ENCODE peak calls at places on chromosomes 7 and 10, in six cellular contexts. P, Z, R, E, J and C are unnamed samples.
A peak's percentile ranks its signal among the peaks of the same experiment; 100 is the strongest.

GRCh38 chr7:55504093-55504859 is 68.0 kb downstream of the VOPP1 start:
- DNase-seq in E (no peak), P (no peak), J (no peak), R (peak; percentile 51), Z (peak; percentile 39), C (no peak)

GRCh38 chr10:7872041-7872442 is 53.7 kb downstream of the TAF3 start:
- DNase-seq in E (peak; percentile 13), Z (peak; percentile 35), P (no peak), R (peak; percentile 27), J (peak; percentile 30), C (no peak)

GRCh38 chr10:122516733-122517132 is 43.8 kb upstream of the DMBT1 start:
- DNase-seq in E (no peak), P (no peak), Z (no peak), R (no peak), J (no peak), C (no peak)

GRCh38 chr7:6248581-6248980 is 23.8 kb downstream of the CYTH3 start:
- DNase-seq in J (peak; percentile 89), R (peak; percentile 78), P (no peak), E (no peak), Z (peak; percentile 79), C (no peak)

GRCh38 chr7:96321670-96322372 is at the start of gene SLC25A13:
- DNase-seq in P (peak; percentile 93), J (peak; percentile 90), R (peak; percentile 81), E (peak; percentile 94), Z (peak; percentile 86), C (peak; percentile 65)

GRCh38 chr7:30996261-30996660 is 32.5 kb downstream of the GHRHR start:
- DNase-seq in E (no peak), P (peak; percentile 62), J (no peak), R (no peak), Z (no peak), C (no peak)

GRCh38 chr10:70982443-70982842 is 94.1 kb upstream of the PCBD1 start:
- DNase-seq in P (no peak), E (peak; percentile 62), Z (no peak), R (no peak), J (peak; percentile 37), C (no peak)

GRCh38 chr10:79905322-79906314 is 43.3 kb downstream of the SFTPD start:
- DNase-seq in P (no peak), J (peak; percentile 34), Z (peak; percentile 12), R (peak; percentile 14), E (no peak), C (no peak)

GRCh38 chr10:131963811-131964210 is 17.9 kb downstream of the BNIP3 start:
- DNase-seq in J (no peak), E (no peak), Z (no peak), P (no peak), R (no peak), C (no peak)

GRCh38 chr7:15977663-15978062 is 291.2 kb upstream of the MEOX2 start:
- DNase-seq in R (peak; percentile 0), P (no peak), J (peak; percentile 41), Z (peak; percentile 61), E (no peak), C (no peak)

GRCh38 chr7:43648725-43649406 is 66.0 kb downstream of the STK17A start:
- DNase-seq in R (peak; percentile 88), Z (peak; percentile 80), J (peak; percentile 72), P (no peak), E (peak; percentile 74), C (peak; percentile 65)

GRCh38 chr7:47373871-47374451 is 207.9 kb downstream of the TNS3 start:
- DNase-seq in J (no peak), R (no peak), E (no peak), Z (no peak), P (no peak), C (no peak)

GRCh38 chr7:97118306-97118917 is 914 bp downstream of the SDHAF3 start:
- DNase-seq in E (no peak), P (no peak), Z (peak; percentile 17), R (no peak), J (no peak), C (no peak)

GRCh38 chr10:87093461-87094372 is 926 bp downstream of the GLUD1 start:
- DNase-seq in J (peak; percentile 51), R (peak; percentile 53), E (peak; percentile 63), P (peak; percentile 64), Z (peak; percentile 43), C (no peak)

GRCh38 chr7:31114593-31115343 is 62.7 kb downstream of the ADCYAP1R1 start:
- DNase-seq in E (no peak), P (no peak), J (peak; percentile 34), Z (peak; percentile 62), R (peak; percentile 25), C (no peak)

GRCh38 chr7:79979437-79979836 is 155.2 kb upstream of the GNAI1 start:
- DNase-seq in R (no peak), E (no peak), J (peak; percentile 93), P (no peak), Z (peak; percentile 54), C (peak; percentile 52)

GRCh38 chr7:41316410-41316809 is 386.5 kb downstream of the INHBA start:
- DNase-seq in E (no peak), P (no peak), J (no peak), Z (no peak), R (no peak), C (no peak)

GRCh38 chr10:101557541-101557940 is 30.5 kb downstream of the POLL start:
- DNase-seq in E (no peak), R (no peak), P (no peak), J (no peak), Z (no peak), C (no peak)

GRCh38 chr10:47034511-47035051 is 123.4 kb downstream of the PTPN20 start:
- DNase-seq in E (no peak), P (no peak), J (no peak), Z (no peak), R (no peak), C (no peak)

GRCh38 chr10:75108684-75109458 is 2.6 kb upstream of the SAMD8 start:
- DNase-seq in R (no peak), J (no peak), P (peak; percentile 37), Z (peak; percentile 31), E (no peak), C (no peak)

GRCh38 chr7:66952343-66953043 is 31.5 kb downstream of the TMEM248 start:
- DNase-seq in E (no peak), Z (peak; percentile 66), J (peak; percentile 70), R (peak; percentile 66), P (no peak), C (no peak)

GRCh38 chr10:125212150-125212809 is 51.9 kb upstream of the CTBP2 start:
- DNase-seq in R (no peak), E (no peak), P (no peak), Z (no peak), J (no peak), C (no peak)

GRCh38 chr10:70586348-70586930 is 16.1 kb downstream of the PRF1 start:
- DNase-seq in R (no peak), Z (no peak), P (no peak), E (no peak), J (no peak), C (no peak)

GRCh38 chr10:46540412-46541016 is 15.9 kb downstream of the GPRIN2 start:
- DNase-seq in Z (no peak), J (no peak), P (no peak), R (no peak), E (no peak), C (no peak)

GRCh38 chr7:128804472-128804871 is 12.7 kb downstream of the CCDC136 start:
- DNase-seq in R (no peak), E (no peak), J (no peak), Z (no peak), P (no peak), C (no peak)

DNA sequence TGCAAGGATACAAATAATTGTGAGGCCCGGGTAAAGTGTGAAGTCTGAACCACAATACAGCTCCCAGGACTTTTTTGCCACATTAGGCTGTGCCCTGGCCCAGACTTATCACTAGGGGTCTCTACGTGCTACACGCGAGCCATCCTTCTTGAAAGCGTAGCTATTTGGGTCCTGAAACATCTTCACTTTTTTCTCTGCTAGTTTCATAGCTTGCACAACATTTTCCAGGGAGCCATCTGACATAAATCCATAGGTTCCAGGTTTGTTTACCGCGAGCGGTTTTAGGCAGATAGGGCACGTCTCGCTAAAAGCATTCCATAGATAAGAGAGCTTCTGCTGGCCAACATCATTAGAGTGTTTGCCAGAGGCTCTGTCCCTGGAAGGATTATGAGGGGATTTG is 226.5 kb downstream of the RPS24 start:
- DNase-seq in E (no peak), J (peak; percentile 90), R (no peak), Z (peak; percentile 42), P (no peak), C (no peak)
- TF ChIP-seq CTCF in E (no peak), J (peak; percentile 15), R (no peak), Z (peak; percentile 21), P (no peak), C (no peak)

DNA sequence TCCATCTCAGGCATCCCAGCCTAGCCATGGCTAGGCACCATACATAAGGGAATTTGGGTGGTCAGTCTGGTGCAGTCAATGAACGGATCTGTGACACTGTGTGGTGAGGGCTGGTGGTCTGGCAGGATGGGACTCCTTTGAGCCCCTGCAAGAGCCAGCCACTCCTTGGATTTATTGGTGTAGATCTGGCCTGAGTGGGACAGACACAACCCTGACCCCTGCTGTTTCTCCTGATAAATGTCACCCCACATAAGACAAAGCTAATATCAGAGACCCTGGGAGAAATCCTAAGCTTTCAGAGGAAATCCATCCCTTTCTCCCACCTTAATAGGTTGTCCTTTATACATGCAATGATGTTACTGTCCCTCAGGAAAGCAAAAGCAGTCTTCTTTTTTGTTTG is 2.3 kb downstream of the FBXO24 start:
- DNase-seq in R (no peak), P (no peak), E (no peak), J (peak; percentile 46), Z (peak; percentile 45), C (no peak)
- TF ChIP-seq CTCF in R (peak; percentile 23), P (peak; percentile 25), E (peak; percentile 23), J (peak; percentile 43), Z (peak; percentile 46), C (peak; percentile 38)

GRCh38 chr7:126589068-126589684 is 663.6 kb downstream of the GRM8 start:
- DNase-seq in J (no peak), Z (no peak), P (no peak), R (peak; percentile 93), E (no peak), C (no peak)
- TF ChIP-seq CTCF in J (no peak), Z (no peak), P (no peak), R (no peak), E (no peak), C (no peak)

GRCh38 chr7:123204206-123204835 is 4.6 kb upstream of the SLC13A1 start:
- DNase-seq in R (no peak), P (no peak), Z (no peak), E (no peak), J (no peak), C (no peak)

GRCh38 chr7:123211545-123211944 is 11.8 kb upstream of the SLC13A1 start:
- DNase-seq in R (no peak), P (no peak), E (no peak), J (no peak), Z (no peak), C (no peak)

GRCh38 chr7:123210986-123211385 is 11.2 kb upstream of the SLC13A1 start:
- DNase-seq in R (no peak), P (no peak), E (no peak), J (peak; percentile 14), Z (no peak), C (no peak)

GRCh38 chr7:123209786-123210185 is 10.0 kb upstream of the SLC13A1 start:
- DNase-seq in Z (peak; percentile 42), E (no peak), R (no peak), P (no peak), J (peak; percentile 14), C (no peak)

DNA sequence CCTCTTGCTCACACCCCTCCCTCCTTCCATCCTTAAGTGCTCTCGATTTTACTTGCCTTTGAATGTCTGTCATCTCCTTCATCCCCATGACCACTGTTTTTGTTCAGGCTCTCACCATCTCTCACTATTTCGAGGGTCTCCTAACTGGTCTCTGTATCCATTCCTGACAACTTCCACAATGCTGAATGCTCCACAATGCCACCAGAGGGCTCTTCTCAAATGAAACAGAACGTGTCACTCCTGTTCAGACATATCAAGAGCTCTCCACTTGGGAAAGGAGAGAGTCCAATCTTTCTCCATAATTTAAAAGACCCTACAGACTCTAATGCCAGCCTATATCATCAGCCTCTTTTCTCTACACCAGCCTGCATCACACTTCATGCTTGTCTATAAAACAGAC is 9.0 kb upstream of the SLC13A1 start:
- DNase-seq in Z (peak; percentile 54), P (no peak), R (no peak), J (peak; percentile 26), E (peak; percentile 6), C (no peak)
- TF ChIP-seq CTCF in Z (peak; percentile 71), P (peak; percentile 40), R (no peak), J (peak; percentile 54), E (peak; percentile 24), C (no peak)